ENCODE peak calls at places on chromosomes 16 and 17, in four cellular contexts. A is GM12878, U is GM12891, I is K562. L is an unnamed sample.

GRCh38 chr16:64406661-64407267 is 715.1 kb downstream of the CDH11 start:
- DNase-seq in I (no peak), A (no peak), U (no peak), L (no peak)

GRCh38 chr17:81398855-81399451 is 3.7 kb downstream of the BAHCC1 start:
- DNase-seq in U (no peak), I (no peak), A (no peak), L (no peak)

GRCh38 chr17:67208232-67208631 is 36.8 kb downstream of the HELZ start:
- DNase-seq in A (no peak), I (no peak), U (no peak), L (no peak)

GRCh38 chr17:67386965-67387551 is 10.0 kb downstream of the PITPNC1 start:
- DNase-seq in I (peak), U (no peak), A (no peak), L (peak)

GRCh38 chr16:77289331-77289809 is 90.2 kb downstream of the SYCE1L start:
- DNase-seq in A (no peak), U (no peak), I (no peak), L (no peak)

GRCh38 chr17:5050281-5050680 is 15.1 kb upstream of the SLC52A1 start:
- DNase-seq in U (no peak), I (no peak), A (no peak), L (no peak)

GRCh38 chr16:8310356-8310755 is 280.0 kb downstream of the TMEM114 start:
- DNase-seq in I (no peak), A (no peak), U (no peak), L (no peak)

GRCh38 chr17:10327640-10328039 is 45.2 kb downstream of the MYH13 start:
- DNase-seq in A (peak), I (peak), U (peak), L (peak)

GRCh38 chr16:83329466-83329865 is 478.3 kb upstream of the HSBP1 start:
- DNase-seq in I (no peak), A (no peak), U (no peak), L (no peak)

GRCh38 chr17:83083368-83084201 is 4.2 kb downstream of the METRNL start:
- DNase-seq in I (no peak), A (no peak), U (no peak), L (no peak)

GRCh38 chr17:29682987-29683386 is 60.3 kb upstream of the CORO6 start:
- DNase-seq in I (no peak), A (no peak), U (no peak), L (no peak)

GRCh38 chr16:85557976-85558589 is 55.0 kb upstream of the GSE1 start:
- DNase-seq in I (no peak), U (no peak), A (no peak), L (no peak)

GRCh38 chr17:83056583-83057396 is 22.6 kb upstream of the METRNL start:
- DNase-seq in U (no peak), A (no peak), I (no peak), L (no peak)

GRCh38 chr16:25007284-25007984 is 7.7 kb downstream of the ARHGAP17 start:
- DNase-seq in I (no peak), U (no peak), A (no peak), L (no peak)

GRCh38 chr16:17658881-17659280 is 188.1 kb upstream of the XYLT1 start:
- DNase-seq in U (no peak), A (no peak), I (no peak), L (no peak)

GRCh38 chr17:32907583-32907982 is 20.4 kb upstream of the TMEM98 start:
- DNase-seq in U (no peak), A (no peak), I (no peak), L (no peak)

GRCh38 chr16:30924797-30925645 is 1.6 kb downstream of the FBXL19 start:
- DNase-seq in A (no peak), I (no peak), U (no peak), L (no peak)

GRCh38 chr17:45948881-45949624 is 50.0 kb upstream of the STH start:
- DNase-seq in A (no peak), I (peak), U (peak), L (peak)

GRCh38 chr17:36602030-36602737 is 801 bp downstream of the MRM1 start:
- DNase-seq in A (no peak), I (peak), U (no peak), L (peak)

GRCh38 chr17:27455914-27456680 is at the start of gene KSR1:
- DNase-seq in U (peak), A (no peak), I (peak), L (peak)

GRCh38 chr17:45110676-45111611 is 21.4 kb downstream of the PLCD3 start:
- DNase-seq in A (no peak), I (no peak), U (no peak), L (no peak)

GRCh38 chr16:85961988-85962915 is 63.3 kb downstream of the IRF8 start:
- DNase-seq in U (no peak), A (no peak), I (peak), L (no peak)

GRCh38 chr17:7716299-7716886 is 1.2 kb upstream of the DNAH2 start:
- DNase-seq in I (no peak), A (no peak), U (no peak), L (no peak)

GRCh38 chr16:71796501-71796900 is 12.1 kb downstream of the AP1G1 start:
- DNase-seq in A (no peak), U (no peak), I (no peak), L (no peak)

GRCh38 chr17:68182016-68182315 is 65.9 kb upstream of the AMZ2 start:
- DNase-seq in A (no peak), I (no peak), U (no peak), L (no peak)

GRCh38 chr17:28896884-28897768 is at the start of gene FLOT2:
- DNase-seq in U (no peak), A (no peak), I (peak), L (peak)

GRCh38 chr17:34307110-34307509 is 12.1 kb upstream of the CCL8 start:
- DNase-seq in A (no peak), I (no peak), U (no peak), L (peak)

GRCh38 chr17:79137791-79138190 is 63.2 kb downstream of the ENGASE start:
- DNase-seq in I (no peak), A (no peak), U (no peak), L (no peak)

GRCh38 chr17:66677201-66677981 is 157.5 kb upstream of the CACNG5 start:
- DNase-seq in U (no peak), A (no peak), I (no peak), L (no peak)

GRCh38 chr17:63418540-63418939 is 27.6 kb downstream of the CYB561 start:
- DNase-seq in U (no peak), A (no peak), I (no peak), L (no peak)

GRCh38 chr16:22291860-22292692 is 5.1 kb upstream of the POLR3E start:
- DNase-seq in I (peak), U (no peak), A (no peak), L (no peak)

GRCh38 chr16:3716831-3717234 is 491 bp downstream of the TRAP1 start:
- DNase-seq in A (no peak), U (no peak), I (no peak), L (no peak)

GRCh38 chr16:1050921-1051320 is 21.6 kb upstream of the SSTR5 start:
- DNase-seq in I (no peak), U (no peak), A (no peak), L (no peak)

GRCh38 chr16:52538511-52538910 is 8.4 kb downstream of the TOX3 start:
- DNase-seq in I (no peak), A (no peak), U (no peak), L (no peak)

GRCh38 chr17:81153340-81153803 is 11.9 kb upstream of the PVALEF start:
- DNase-seq in A (no peak), U (no peak), I (peak), L (peak)

GRCh38 chr16:67092227-67092626 is 17.5 kb upstream of the PHAF1 start:
- DNase-seq in U (no peak), A (no peak), I (no peak), L (no peak)

GRCh38 chr16:57331355-57331754 is 27.2 kb upstream of the CCL22 start:
- DNase-seq in I (no peak), U (no peak), A (no peak), L (no peak)

GRCh38 chr16:57329718-57330327 is 28.8 kb upstream of the CCL22 start:
- DNase-seq in I (no peak), A (no peak), U (no peak), L (no peak)

GRCh38 chr16:57341062-57341440 is 17.5 kb upstream of the CCL22 start:
- DNase-seq in I (no peak), U (no peak), A (peak), L (no peak)

GRCh38 chr16:57333402-57333801 is 25.2 kb upstream of the CCL22 start:
- DNase-seq in A (no peak), I (no peak), U (no peak), L (no peak)

DNA sequence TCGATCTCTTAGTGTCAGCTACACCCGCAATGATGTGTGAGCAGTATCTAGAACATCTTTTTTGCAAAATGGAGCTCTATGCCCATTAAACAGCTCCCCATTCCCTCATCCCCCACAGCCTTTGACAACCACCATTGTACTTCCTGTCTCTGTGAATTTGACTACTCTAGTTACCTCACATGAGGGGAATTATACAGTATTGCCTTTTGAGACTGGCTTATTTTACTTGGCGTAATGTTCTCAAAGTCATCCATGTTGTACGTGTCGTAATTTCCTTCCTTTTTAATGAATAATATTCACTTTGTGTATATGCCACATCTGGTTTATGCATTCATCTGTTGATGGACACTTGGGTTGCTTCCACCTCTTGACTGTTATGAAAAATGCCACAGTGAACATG is 23.2 kb upstream of the CCL22 start:
- DNase-seq in U (no peak), I (no peak), A (no peak), L (no peak)
- TF ChIP-seq SPI1 in U (no peak), I (no peak), A (no peak), L (no peak)

GRCh38 chr16:87762620-87763019 is 3.2 kb downstream of the KLHDC4 start:
- DNase-seq in A (no peak), U (no peak), I (no peak), L (no peak)

GRCh38 chr16:87764600-87765472 is 950 bp downstream of the KLHDC4 start:
- DNase-seq in A (no peak), U (no peak), I (no peak), L (no peak)

GRCh38 chr16:87765776-87766484 is at the start of gene KLHDC4:
- DNase-seq in I (peak), A (peak), U (peak), L (peak)

GRCh38 chr16:87766485-87766797 is 655 bp upstream of the KLHDC4 start:
- DNase-seq in U (no peak), I (no peak), A (no peak), L (no peak)

GRCh38 chr16:87765473-87765775 is 362 bp downstream of the KLHDC4 start:
- DNase-seq in I (peak), A (no peak), U (peak), L (peak)
- TF ChIP-seq SPI1 in I (no peak), A (no peak), U (no peak), L (no peak)

DNA sequence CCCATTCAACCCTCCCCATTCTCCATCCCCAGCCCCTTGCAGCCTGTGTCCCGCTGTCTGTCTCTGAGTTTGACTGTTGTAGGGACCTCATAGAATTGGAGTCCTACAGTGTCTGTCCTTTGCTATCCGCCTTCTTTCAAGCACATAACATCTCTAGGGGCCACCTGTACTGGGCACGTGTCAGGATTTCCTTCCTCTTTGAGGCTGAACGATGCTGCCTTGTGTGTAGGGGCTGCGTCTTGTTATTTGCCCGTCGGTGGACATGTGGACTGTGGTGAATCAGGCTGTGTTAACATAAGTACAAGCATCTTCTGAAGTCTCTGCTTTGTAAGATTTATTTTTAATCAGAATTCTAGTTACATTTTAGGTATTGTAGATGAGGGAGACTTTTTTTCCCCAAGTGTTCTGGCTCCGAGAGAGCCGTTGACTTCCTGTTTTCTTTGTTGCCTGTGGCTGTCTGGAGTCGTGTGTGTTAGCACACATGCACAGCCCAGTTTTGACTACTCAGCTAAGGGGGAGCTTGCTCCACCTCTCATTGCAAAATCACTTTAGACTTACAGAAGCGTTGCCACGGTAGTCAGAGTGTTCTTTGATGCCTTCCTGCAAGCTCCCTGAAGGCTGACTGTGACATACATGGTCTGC is 26.1 kb downstream of the SPG7 start:
- DNase-seq in U (no peak), A (no peak), I (no peak), L (peak)
- TF ChIP-seq SPI1 in U (peak), A (peak), I (no peak), L (peak)

GRCh38 chr16:82195917-82196494 is 26.0 kb upstream of the MPHOSPH6 start:
- DNase-seq in I (no peak), U (no peak), A (no peak), L (no peak)
- TF ChIP-seq SPI1 in I (no peak), U (peak), A (no peak), L (no peak)